ENCODE peak calls at places on chromosomes 1 and 21, in ten cellular contexts. E is NB4; I is GM23338; F is psoas muscle; L is AG09319; C is GM13976; S is lung; O is neural crest cell; B is CD4-positive, alpha-beta T cell; X is body of pancreas. R is an unnamed sample.

GRCh38 chr1:184775329-184775728 is 20.7 kb upstream of the EDEM3 start:
- DNase-seq in X (no peak), C (no peak), L (no peak), I (no peak), B (no peak), F (no peak), S (no peak), E (no peak), O (no peak), R (no peak)

GRCh38 chr21:16838330-16838729 is 674.5 kb upstream of the CXADR start:
- DNase-seq in I (no peak), E (no peak), L (no peak), C (no peak), S (no peak), F (no peak), O (no peak), X (no peak), B (no peak), R (no peak)

GRCh38 chr1:231421616-231421970 is 494 bp downstream of the EGLN1 start:
- DNase-seq in F (no peak), S (no peak), C (peak), X (peak), E (no peak), B (peak), L (no peak), O (no peak), I (no peak), R (no peak)

GRCh38 chr1:199954701-199955100 is 72.8 kb upstream of the NR5A2 start:
- DNase-seq in X (peak), B (no peak), O (peak), F (no peak), I (peak), L (no peak), S (no peak), C (peak), E (no peak), R (no peak)

GRCh38 chr1:1235016-1235744 is 3.1 kb downstream of the B3GALT6 start:
- DNase-seq in L (no peak), C (no peak), B (no peak), F (no peak), E (no peak), O (no peak), X (no peak), I (no peak), S (no peak), R (no peak)

GRCh38 chr21:16037386-16037785 is 307.6 kb downstream of the USP25 start:
- DNase-seq in C (no peak), L (no peak), B (no peak), F (no peak), S (no peak), E (no peak), O (no peak), I (no peak), X (no peak), R (no peak)

GRCh38 chr1:27542463-27543273 is 52.7 kb upstream of the WASF2 start:
- DNase-seq in F (peak), E (no peak), B (no peak), S (peak), X (peak), O (peak), C (no peak), I (no peak), L (no peak), R (no peak)

GRCh38 chr1:66270122-66270812 is 263.7 kb upstream of the SGIP1 start:
- DNase-seq in S (no peak), O (no peak), C (no peak), B (no peak), F (no peak), L (no peak), E (no peak), X (no peak), I (no peak), R (no peak)

GRCh38 chr1:55259906-55260608 is 44.9 kb upstream of the USP24 start:
- DNase-seq in S (no peak), X (no peak), O (no peak), I (no peak), L (no peak), C (no peak), B (no peak), E (no peak), F (no peak), R (peak)

GRCh38 chr1:170967042-170967910 is 31.9 kb downstream of the MROH9 start:
- DNase-seq in L (peak), E (peak), B (no peak), O (no peak), S (no peak), X (peak), C (peak), I (peak), F (no peak), R (no peak)

GRCh38 chr1:164576311-164577271 is 17.6 kb downstream of the PBX1 start:
- DNase-seq in S (no peak), I (peak), F (peak), C (no peak), O (peak), X (no peak), L (peak), E (no peak), B (no peak), R (no peak)

GRCh38 chr21:20882462-20883415 is 115.5 kb upstream of the NCAM2 start:
- DNase-seq in X (peak), S (no peak), F (no peak), L (no peak), O (peak), E (peak), I (peak), B (no peak), C (no peak), R (no peak)

GRCh38 chr21:42503711-42504110 is 7.7 kb upstream of the RSPH1 start:
- DNase-seq in B (no peak), S (no peak), L (no peak), I (no peak), O (no peak), C (no peak), F (no peak), X (no peak), E (peak), R (no peak)

GRCh38 chr1:115289940-115290339 is 48.1 kb downstream of the NGF start:
- DNase-seq in F (no peak), I (peak), S (no peak), X (no peak), E (no peak), B (no peak), L (no peak), O (no peak), C (no peak), R (no peak)

GRCh38 chr21:36188081-36188681 is 31.6 kb downstream of the DOP1B start:
- DNase-seq in C (no peak), E (no peak), I (no peak), L (no peak), S (peak), F (no peak), O (no peak), B (no peak), X (peak), R (no peak)

GRCh38 chr1:204424621-204425020 is 13.0 kb upstream of the PPP1R15B start:
- DNase-seq in F (no peak), E (no peak), I (no peak), O (no peak), C (no peak), X (no peak), B (no peak), S (no peak), L (no peak), R (no peak)

GRCh38 chr1:224219011-224219611 is 36.1 kb downstream of the DEGS1 start:
- DNase-seq in F (no peak), X (no peak), E (no peak), I (no peak), C (no peak), B (no peak), S (no peak), O (no peak), L (no peak), R (no peak)

GRCh38 chr1:113147073-113147625 is 74.2 kb downstream of the LRIG2 start:
- DNase-seq in I (no peak), L (no peak), O (no peak), C (no peak), S (no peak), E (no peak), F (no peak), X (no peak), B (no peak), R (no peak)

GRCh38 chr1:23980725-23981063 is 567 bp upstream of the SRSF10 start:
- DNase-seq in S (no peak), B (peak), L (no peak), X (no peak), I (peak), F (no peak), O (peak), E (peak), C (peak), R (peak)

GRCh38 chr1:197320991-197321531 is 53.0 kb downstream of the CRB1 start:
- DNase-seq in S (no peak), C (no peak), E (no peak), O (no peak), I (no peak), L (no peak), B (no peak), F (no peak), X (peak), R (no peak)

GRCh38 chr1:52523376-52523775 is 29.5 kb downstream of the TUT4 start:
- DNase-seq in F (no peak), S (no peak), E (no peak), L (no peak), O (no peak), X (no peak), C (no peak), I (no peak), B (no peak), R (no peak)

GRCh38 chr1:159532922-159533321 is 2.9 kb downstream of the OR10J5 start:
- DNase-seq in I (no peak), F (no peak), X (no peak), E (no peak), B (no peak), S (no peak), O (no peak), L (no peak), C (no peak), R (no peak)

GRCh38 chr1:160629286-160630210 is 17.3 kb downstream of the SLAMF1 start:
- DNase-seq in L (no peak), B (peak), S (no peak), F (peak), X (no peak), C (no peak), I (no peak), O (no peak), E (no peak), R (no peak)

GRCh38 chr1:16386454-16387113 is 19.5 kb downstream of the SZRD1 start:
- DNase-seq in I (no peak), L (peak), C (no peak), F (peak), S (no peak), B (no peak), O (no peak), E (no peak), X (no peak), R (no peak)

GRCh38 chr1:114703242-114703641 is 7.9 kb upstream of the AMPD1 start:
- DNase-seq in S (no peak), O (no peak), E (no peak), F (no peak), C (no peak), X (no peak), L (no peak), I (no peak), B (no peak), R (no peak)

GRCh38 chr1:187655163-187655562 is 826.4 kb downstream of the PLA2G4A start:
- DNase-seq in O (no peak), B (no peak), F (no peak), E (no peak), X (no peak), L (no peak), I (no peak), S (no peak), C (no peak), R (no peak)

GRCh38 chr1:109923131-109923945 is 12.7 kb downstream of the CSF1 start:
- DNase-seq in C (peak), I (peak), E (peak), B (no peak), L (no peak), S (no peak), X (peak), F (no peak), O (no peak), R (no peak)

DNA sequence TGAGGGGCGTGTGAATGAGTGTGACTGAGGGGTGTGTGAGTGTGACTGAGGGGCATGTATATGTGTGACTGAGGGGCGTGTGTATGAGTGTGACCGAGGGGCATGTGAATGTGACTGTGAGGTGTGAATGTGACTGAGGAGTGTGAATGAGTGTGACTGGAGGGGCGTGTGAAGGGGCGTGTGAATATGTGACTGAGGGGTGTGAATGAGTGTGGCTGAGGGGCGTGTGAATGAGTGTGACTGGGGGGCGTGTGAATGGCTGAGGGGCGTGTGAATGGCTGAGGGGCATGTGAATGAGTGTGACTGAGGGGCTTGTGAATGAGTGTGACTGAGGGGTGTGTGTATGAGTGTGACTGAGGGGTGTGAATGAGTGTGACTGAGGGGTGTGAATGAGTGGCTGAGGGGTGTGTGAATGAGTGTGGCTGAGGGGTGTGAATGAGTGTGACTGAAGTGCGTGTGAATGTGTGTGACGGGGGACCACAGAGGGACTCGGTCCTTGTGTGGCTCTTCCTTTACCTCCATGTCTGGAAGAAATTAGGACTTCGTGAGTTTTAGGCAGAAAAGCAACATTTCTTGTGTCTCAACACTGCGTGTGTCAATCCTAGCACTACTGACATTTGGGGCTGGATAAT is 105.8 kb downstream of the GLIS1 start:
- DNase-seq in L (no peak), C (no peak), F (no peak), S (no peak), X (no peak), O (no peak), B (no peak), I (no peak), E (no peak), R (no peak)
- TF ChIP-seq CTCF in L (no peak), C (no peak), F (no peak), S (no peak), X (no peak), O (no peak), B (no peak), I (no peak), E (no peak), R (no peak)

GRCh38 chr1:235160965-235161684 is at the start of gene RBM34:
- DNase-seq in O (peak), C (peak), S (peak), L (peak), I (peak), X (peak), B (peak), E (peak), F (peak), R (peak)
- TF ChIP-seq CTCF in O (no peak), C (no peak), S (peak), L (peak), I (peak), X (peak), B (no peak), E (no peak), F (peak), R (no peak)

GRCh38 chr1:202856034-202856433 is 32.9 kb downstream of the RABIF start:
- DNase-seq in E (no peak), C (no peak), S (no peak), B (no peak), I (no peak), L (no peak), F (no peak), O (no peak), X (no peak), R (no peak)

GRCh38 chr1:202848191-202848542 is 37.4 kb downstream of the PCAT6 start:
- DNase-seq in S (no peak), O (no peak), F (no peak), X (no peak), L (no peak), I (no peak), B (no peak), C (peak), E (no peak), R (no peak)

GRCh38 chr1:202854787-202855186 is 34.2 kb downstream of the RABIF start:
- DNase-seq in B (no peak), E (no peak), I (no peak), C (no peak), O (no peak), X (no peak), F (no peak), L (no peak), S (no peak), R (no peak)

GRCh38 chr1:202850593-202851362 is 38.2 kb downstream of the RABIF start:
- DNase-seq in I (no peak), L (no peak), B (no peak), O (no peak), C (no peak), X (no peak), F (peak), S (no peak), E (no peak), R (no peak)

GRCh38 chr1:202852163-202852904 is 36.6 kb downstream of the RABIF start:
- DNase-seq in E (peak), I (peak), B (no peak), X (peak), S (no peak), F (no peak), C (peak), L (no peak), O (peak), R (no peak)
- TF ChIP-seq CTCF in E (peak), I (peak), B (no peak), X (peak), S (peak), F (no peak), C (peak), L (peak), O (peak), R (no peak)

GRCh38 chr1:172582889-172583288 is 49.9 kb downstream of the SUCO start:
- DNase-seq in C (no peak), S (no peak), L (no peak), O (no peak), F (no peak), I (no peak), X (no peak), B (no peak), E (peak), R (no peak)
- TF ChIP-seq CTCF in C (no peak), S (no peak), L (no peak), O (no peak), F (no peak), I (no peak), X (no peak), B (no peak), E (no peak), R (no peak)

GRCh38 chr1:41475859-41476567 is 8.5 kb downstream of the EDN2 start:
- DNase-seq in O (no peak), I (no peak), C (no peak), X (no peak), F (no peak), S (no peak), B (no peak), E (no peak), L (no peak), R (no peak)
- TF ChIP-seq CTCF in O (peak), I (peak), C (no peak), X (no peak), F (no peak), S (no peak), B (no peak), E (no peak), L (no peak), R (no peak)

GRCh38 chr21:38170283-38170682 is 86.5 kb upstream of the KCNJ15 start:
- DNase-seq in X (no peak), B (no peak), L (no peak), C (no peak), F (no peak), O (no peak), I (peak), E (no peak), S (peak), R (no peak)
- TF ChIP-seq CTCF in X (peak), B (no peak), L (peak), C (peak), F (peak), O (peak), I (peak), E (no peak), S (peak), R (no peak)